ENCODE peak calls at places on chromosomes 16 and 17, in five cellular contexts. One of them, this sample, is unnamed.

GRCh38 chr17:4305224-4305623 is 41.4 kb upstream of the ANKFY1 start:
- DNase-seq in fibroblast of lung: no peak
- DNase-seq in stomach: no peak
- DNase-seq in gastrocnemius medialis: no peak
- DNase-seq in heart right ventricle: no peak
- DNase-seq in this sample: no peak

GRCh38 chr17:16288860-16289571 is 64.3 kb downstream of the CENPV start:
- DNase-seq in fibroblast of lung: no peak
- DNase-seq in stomach: no peak
- DNase-seq in gastrocnemius medialis: no peak
- DNase-seq in heart right ventricle: no peak
- DNase-seq in this sample: no peak

GRCh38 chr17:36590082-36590481 is 1.6 kb upstream of the DHRS11 start:
- DNase-seq in fibroblast of lung: peak
- DNase-seq in stomach: no peak
- DNase-seq in gastrocnemius medialis: no peak
- DNase-seq in heart right ventricle: no peak
- DNase-seq in this sample: no peak

GRCh38 chr16:15856901-15857778 is at the start of gene MYH11:
- DNase-seq in fibroblast of lung: no peak
- DNase-seq in stomach: no peak
- DNase-seq in gastrocnemius medialis: no peak
- DNase-seq in heart right ventricle: no peak
- DNase-seq in this sample: no peak

GRCh38 chr17:20706752-20707372 is 127.3 kb downstream of the CDRT15L2 start:
- DNase-seq in fibroblast of lung: no peak
- DNase-seq in stomach: no peak
- DNase-seq in gastrocnemius medialis: no peak
- DNase-seq in heart right ventricle: no peak
- DNase-seq in this sample: no peak

GRCh38 chr17:78797213-78797612 is 15.1 kb upstream of the CYTH1 start:
- DNase-seq in fibroblast of lung: no peak
- DNase-seq in stomach: no peak
- DNase-seq in gastrocnemius medialis: no peak
- DNase-seq in heart right ventricle: no peak
- DNase-seq in this sample: peak

GRCh38 chr17:47862621-47863440 is 11.9 kb upstream of the SP6 start:
- DNase-seq in fibroblast of lung: peak
- DNase-seq in stomach: no peak
- DNase-seq in gastrocnemius medialis: no peak
- DNase-seq in heart right ventricle: no peak
- DNase-seq in this sample: no peak

GRCh38 chr16:58591083-58591482 is 38.5 kb downstream of the CNOT1 start:
- DNase-seq in fibroblast of lung: no peak
- DNase-seq in stomach: no peak
- DNase-seq in gastrocnemius medialis: no peak
- DNase-seq in heart right ventricle: no peak
- DNase-seq in this sample: no peak

GRCh38 chr16:67197704-67198103 is 1.2 kb upstream of the ELMO3 start:
- DNase-seq in fibroblast of lung: no peak
- DNase-seq in stomach: no peak
- DNase-seq in gastrocnemius medialis: no peak
- DNase-seq in heart right ventricle: no peak
- DNase-seq in this sample: peak

GRCh38 chr17:55263565-55264272 is 1.0 kb upstream of the HLF start:
- DNase-seq in fibroblast of lung: no peak
- DNase-seq in stomach: no peak
- DNase-seq in gastrocnemius medialis: no peak
- DNase-seq in heart right ventricle: no peak
- DNase-seq in this sample: no peak

GRCh38 chr17:58153046-58153445 is 4.9 kb downstream of the OR4D1 start:
- DNase-seq in fibroblast of lung: no peak
- DNase-seq in stomach: no peak
- DNase-seq in gastrocnemius medialis: no peak
- DNase-seq in heart right ventricle: no peak
- DNase-seq in this sample: no peak

GRCh38 chr17:69067274-69068047 is 6.7 kb upstream of the ABCA9 start:
- DNase-seq in fibroblast of lung: no peak
- DNase-seq in stomach: no peak
- DNase-seq in gastrocnemius medialis: no peak
- DNase-seq in heart right ventricle: no peak
- DNase-seq in this sample: no peak

GRCh38 chr17:43171761-43172487 is 910 bp downstream of the NBR1 start:
- DNase-seq in fibroblast of lung: peak
- DNase-seq in stomach: no peak
- DNase-seq in gastrocnemius medialis: peak
- DNase-seq in heart right ventricle: peak
- DNase-seq in this sample: no peak

GRCh38 chr16:35319536-35320192 is 1860.3 kb downstream of the TP53TG3F start:
- DNase-seq in fibroblast of lung: no peak
- DNase-seq in stomach: no peak
- DNase-seq in gastrocnemius medialis: no peak
- DNase-seq in heart right ventricle: no peak
- DNase-seq in this sample: no peak

GRCh38 chr17:68821860-68822693 is 133.1 kb downstream of the ABCA8 start:
- DNase-seq in fibroblast of lung: peak
- DNase-seq in stomach: no peak
- DNase-seq in gastrocnemius medialis: no peak
- DNase-seq in heart right ventricle: no peak
- DNase-seq in this sample: no peak

GRCh38 chr17:8673621-8674020 is 43.1 kb upstream of the MYH10 start:
- DNase-seq in fibroblast of lung: peak
- DNase-seq in stomach: no peak
- DNase-seq in gastrocnemius medialis: no peak
- DNase-seq in heart right ventricle: peak
- DNase-seq in this sample: no peak

GRCh38 chr17:9251273-9251672 is 230.0 kb downstream of the NTN1 start:
- DNase-seq in fibroblast of lung: no peak
- DNase-seq in stomach: no peak
- DNase-seq in gastrocnemius medialis: no peak
- DNase-seq in heart right ventricle: no peak
- DNase-seq in this sample: no peak

GRCh38 chr17:42723636-42724035 is 21.2 kb downstream of the EZH1 start:
- DNase-seq in fibroblast of lung: no peak
- DNase-seq in stomach: no peak
- DNase-seq in gastrocnemius medialis: no peak
- DNase-seq in heart right ventricle: no peak
- DNase-seq in this sample: no peak

GRCh38 chr17:16281351-16281750 is 64.3 kb downstream of the PIGL start:
- DNase-seq in fibroblast of lung: peak
- DNase-seq in stomach: no peak
- DNase-seq in gastrocnemius medialis: no peak
- DNase-seq in heart right ventricle: no peak
- DNase-seq in this sample: no peak

DNA sequence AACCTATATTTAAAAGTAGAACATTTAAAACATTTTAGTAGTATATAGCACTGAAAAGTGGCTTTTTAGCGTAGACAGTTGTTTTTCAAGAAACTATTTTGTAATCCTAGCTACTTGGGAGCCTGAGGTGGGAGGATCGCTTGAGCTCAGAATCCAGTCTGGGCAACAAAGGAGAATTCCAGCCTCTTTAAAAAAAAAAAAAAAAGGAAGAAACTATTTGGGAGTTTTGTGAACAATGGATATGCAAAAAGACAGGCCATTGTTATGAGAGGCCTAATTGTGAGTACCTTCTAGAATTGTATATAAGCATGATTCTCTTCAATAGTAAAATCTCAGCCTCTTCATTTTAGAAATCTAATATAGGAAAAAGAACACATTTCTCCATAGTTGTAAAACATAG is 17.6 kb downstream of the OMG start:
- DNase-seq in fibroblast of lung: no peak
- DNase-seq in stomach: no peak
- DNase-seq in gastrocnemius medialis: no peak
- DNase-seq in heart right ventricle: no peak
- DNase-seq in this sample: no peak
- H3K27ac ChIP-seq in fibroblast of lung: no peak
- H3K27ac ChIP-seq in stomach: no peak
- H3K27ac ChIP-seq in gastrocnemius medialis: no peak
- H3K27ac ChIP-seq in heart right ventricle: no peak
- H3K27ac ChIP-seq in this sample: no peak

DNA sequence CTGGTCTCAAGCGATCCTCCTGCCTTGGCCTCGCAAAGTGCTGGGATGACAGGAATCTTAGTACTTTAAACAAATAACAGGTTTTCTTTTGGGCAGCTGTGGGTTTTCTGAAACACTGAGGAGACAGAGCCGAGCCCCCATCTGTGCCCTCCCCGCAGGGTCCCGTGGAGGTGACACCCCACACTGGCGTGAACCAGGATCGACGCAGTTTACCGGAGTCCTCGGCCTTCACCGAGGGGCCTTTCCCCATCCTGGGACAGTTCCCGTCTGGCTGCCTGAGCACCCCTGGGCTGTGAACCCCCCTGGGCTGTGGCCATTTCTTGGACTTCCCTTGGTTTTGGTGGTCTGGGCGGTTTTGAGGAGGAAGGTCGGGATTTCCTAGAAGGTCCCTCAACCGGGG is 15.3 kb upstream of the GNG13 start:
- DNase-seq in fibroblast of lung: no peak
- DNase-seq in stomach: no peak
- DNase-seq in gastrocnemius medialis: no peak
- DNase-seq in heart right ventricle: no peak
- DNase-seq in this sample: no peak
- H3K4me3 ChIP-seq in fibroblast of lung: no peak
- H3K4me3 ChIP-seq in stomach: no peak
- H3K4me3 ChIP-seq in gastrocnemius medialis: no peak
- H3K4me3 ChIP-seq in heart right ventricle: no peak
- H3K4me3 ChIP-seq in this sample: no peak

GRCh38 chr16:28090646-28091377 is 27.3 kb upstream of the GSG1L start:
- DNase-seq in fibroblast of lung: peak
- DNase-seq in stomach: no peak
- DNase-seq in gastrocnemius medialis: no peak
- DNase-seq in heart right ventricle: no peak
- DNase-seq in this sample: peak
- TF ChIP-seq CTCF in fibroblast of lung: no peak
- TF ChIP-seq CTCF in stomach: no peak
- TF ChIP-seq CTCF in gastrocnemius medialis: no peak
- TF ChIP-seq CTCF in heart right ventricle: no peak
- TF ChIP-seq CTCF in this sample: no peak

GRCh38 chr17:72789711-72790110 is 302.8 kb downstream of the SLC39A11 start:
- DNase-seq in fibroblast of lung: no peak
- DNase-seq in stomach: no peak
- DNase-seq in gastrocnemius medialis: no peak
- DNase-seq in heart right ventricle: no peak
- DNase-seq in this sample: no peak
- H3K27ac ChIP-seq in fibroblast of lung: no peak
- H3K27ac ChIP-seq in stomach: no peak
- H3K27ac ChIP-seq in gastrocnemius medialis: no peak
- H3K27ac ChIP-seq in heart right ventricle: no peak
- H3K27ac ChIP-seq in this sample: no peak

GRCh38 chr16:68255712-68256111 is 8.6 kb upstream of the SLC7A6 start:
- DNase-seq in fibroblast of lung: no peak
- DNase-seq in stomach: no peak
- DNase-seq in gastrocnemius medialis: no peak
- DNase-seq in heart right ventricle: no peak
- DNase-seq in this sample: no peak

GRCh38 chr16:68257251-68257905 is 6.9 kb upstream of the SLC7A6 start:
- DNase-seq in fibroblast of lung: no peak
- DNase-seq in stomach: no peak
- DNase-seq in gastrocnemius medialis: peak
- DNase-seq in heart right ventricle: no peak
- DNase-seq in this sample: peak

GRCh38 chr16:68259007-68259406 is 5.3 kb upstream of the SLC7A6 start:
- DNase-seq in fibroblast of lung: no peak
- DNase-seq in stomach: no peak
- DNase-seq in gastrocnemius medialis: peak
- DNase-seq in heart right ventricle: no peak
- DNase-seq in this sample: no peak

GRCh38 chr16:68259421-68259820 is 4.9 kb upstream of the SLC7A6 start:
- DNase-seq in fibroblast of lung: no peak
- DNase-seq in stomach: no peak
- DNase-seq in gastrocnemius medialis: peak
- DNase-seq in heart right ventricle: no peak
- DNase-seq in this sample: no peak

DNA sequence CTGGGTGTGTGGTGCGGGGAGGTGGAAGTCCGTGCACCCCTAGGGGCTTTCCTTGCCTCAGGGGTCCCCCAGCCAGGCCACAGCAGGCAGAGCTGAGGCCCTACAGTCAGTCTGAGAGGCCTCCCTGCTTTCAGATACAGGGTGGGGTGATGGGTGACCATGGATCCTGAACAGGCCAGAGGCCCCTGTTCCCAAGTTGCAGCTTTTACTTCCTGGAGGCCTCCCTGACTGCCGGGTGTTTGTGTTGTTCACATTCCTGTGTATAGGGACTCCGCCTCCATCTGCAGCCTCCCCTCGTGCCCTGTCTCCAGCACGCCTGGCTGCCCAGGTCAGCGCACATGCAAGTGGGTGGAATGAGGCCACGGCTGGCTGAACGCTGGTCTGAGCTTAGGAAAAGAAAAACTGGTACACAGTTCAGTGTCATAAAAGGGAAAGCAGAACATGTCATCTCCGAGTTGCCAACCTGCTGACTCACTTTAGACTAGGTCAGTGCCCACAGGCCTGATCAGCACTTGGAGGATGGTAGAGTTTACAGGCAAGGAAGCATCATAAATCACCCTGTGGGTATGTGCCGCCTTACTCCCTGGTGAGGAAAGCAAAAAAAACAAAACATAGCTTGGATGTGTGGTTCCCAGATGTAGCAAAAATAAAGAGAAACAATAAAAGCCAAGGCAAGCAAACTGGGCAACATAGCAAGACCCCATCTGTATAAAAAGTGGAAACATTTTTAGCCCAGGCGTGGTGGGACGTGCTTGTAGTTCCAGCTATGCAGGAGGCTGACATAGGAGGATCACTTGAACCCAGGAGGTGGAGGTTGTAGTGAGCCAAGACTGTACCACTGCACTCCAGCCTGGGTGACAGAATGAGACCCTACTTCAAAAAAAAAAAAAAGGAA is 6.2 kb upstream of the SLC7A6 start:
- DNase-seq in fibroblast of lung: peak
- DNase-seq in stomach: no peak
- DNase-seq in gastrocnemius medialis: peak
- DNase-seq in heart right ventricle: no peak
- DNase-seq in this sample: peak
- H3K4me3 ChIP-seq in fibroblast of lung: no peak
- H3K4me3 ChIP-seq in stomach: no peak
- H3K4me3 ChIP-seq in gastrocnemius medialis: no peak
- H3K4me3 ChIP-seq in heart right ventricle: no peak
- H3K4me3 ChIP-seq in this sample: peak

This sample was measured in kidney.